ENCODE peak calls at places on chromosome 10, in seven cellular contexts. One of them, this sample, is unnamed.

GRCh38 chr10:68121862-68122261 is 12.6 kb downstream of the MYPN start:
- DNase-seq in NT2/D1: no peak
- DNase-seq in fibroblast of lung: no peak
- DNase-seq in neural progenitor cell: no peak
- DNase-seq in colonic mucosa: no peak
- DNase-seq in GM23248: no peak
- DNase-seq in H9: no peak
- DNase-seq in this sample: no peak

GRCh38 chr10:13990918-13991317 is 339.8 kb downstream of the FRMD4A start:
- DNase-seq in fibroblast of lung: peak
- DNase-seq in H9: no peak
- DNase-seq in NT2/D1: no peak
- DNase-seq in GM23248: peak
- DNase-seq in colonic mucosa: no peak
- DNase-seq in neural progenitor cell: no peak
- DNase-seq in this sample: no peak

GRCh38 chr10:27620425-27621397 is 116.6 kb downstream of the RAB18 start:
- DNase-seq in colonic mucosa: no peak
- DNase-seq in H9: no peak
- DNase-seq in NT2/D1: no peak
- DNase-seq in GM23248: peak
- DNase-seq in fibroblast of lung: peak
- DNase-seq in neural progenitor cell: no peak
- DNase-seq in this sample: no peak

GRCh38 chr10:22308390-22308789 is 7.8 kb upstream of the COMMD3 start:
- DNase-seq in neural progenitor cell: no peak
- DNase-seq in fibroblast of lung: no peak
- DNase-seq in H9: no peak
- DNase-seq in NT2/D1: no peak
- DNase-seq in colonic mucosa: no peak
- DNase-seq in GM23248: peak
- DNase-seq in this sample: no peak

GRCh38 chr10:78973901-78974408 is 94.8 kb upstream of the ZMIZ1 start:
- DNase-seq in NT2/D1: peak
- DNase-seq in GM23248: peak
- DNase-seq in colonic mucosa: peak
- DNase-seq in neural progenitor cell: peak
- DNase-seq in H9: peak
- DNase-seq in fibroblast of lung: peak
- DNase-seq in this sample: peak

GRCh38 chr10:109823196-109823595 is 100.1 kb downstream of the XPNPEP1 start:
- DNase-seq in neural progenitor cell: no peak
- DNase-seq in fibroblast of lung: no peak
- DNase-seq in NT2/D1: no peak
- DNase-seq in H9: no peak
- DNase-seq in GM23248: peak
- DNase-seq in colonic mucosa: no peak
- DNase-seq in this sample: no peak

GRCh38 chr10:133405844-133406527 is 12.0 kb downstream of the MTG1 start:
- DNase-seq in colonic mucosa: no peak
- DNase-seq in NT2/D1: no peak
- DNase-seq in neural progenitor cell: no peak
- DNase-seq in GM23248: peak
- DNase-seq in H9: no peak
- DNase-seq in fibroblast of lung: no peak
- DNase-seq in this sample: no peak

GRCh38 chr10:35561670-35562069 is 43.5 kb upstream of the GJD4 start:
- DNase-seq in GM23248: no peak
- DNase-seq in fibroblast of lung: no peak
- DNase-seq in neural progenitor cell: no peak
- DNase-seq in NT2/D1: no peak
- DNase-seq in H9: no peak
- DNase-seq in colonic mucosa: no peak
- DNase-seq in this sample: no peak

DNA sequence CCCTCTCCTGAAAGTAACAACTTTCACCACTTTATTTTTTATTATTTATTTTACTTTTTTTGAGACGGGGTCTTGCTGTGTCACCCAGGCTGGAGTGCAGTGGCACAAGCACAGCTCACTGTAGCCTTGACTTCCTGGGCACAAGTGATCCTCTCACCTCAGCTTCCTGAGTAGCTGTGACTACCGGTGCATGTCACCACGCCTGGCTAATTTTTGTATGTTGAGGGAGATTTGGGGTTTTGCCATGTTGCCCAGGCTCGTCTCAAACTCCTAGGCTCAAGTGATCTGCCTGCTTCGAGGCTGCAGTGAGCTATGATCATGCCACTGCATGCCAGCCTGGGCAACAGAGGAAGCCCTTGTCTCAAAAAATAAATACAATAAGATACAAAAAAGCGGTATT is 14.9 kb upstream of the SLIT1 start:
- DNase-seq in fibroblast of lung: no peak
- DNase-seq in GM23248: no peak
- DNase-seq in neural progenitor cell: no peak
- DNase-seq in H9: no peak
- DNase-seq in colonic mucosa: no peak
- DNase-seq in NT2/D1: no peak
- DNase-seq in this sample: no peak
- H3K9ac ChIP-seq in fibroblast of lung: no peak
- H3K9ac ChIP-seq in GM23248: no peak
- H3K9ac ChIP-seq in neural progenitor cell: no peak
- H3K9ac ChIP-seq in H9: no peak
- H3K9ac ChIP-seq in colonic mucosa: no peak
- H3K9ac ChIP-seq in NT2/D1: no peak
- H3K9ac ChIP-seq in this sample: no peak

DNA sequence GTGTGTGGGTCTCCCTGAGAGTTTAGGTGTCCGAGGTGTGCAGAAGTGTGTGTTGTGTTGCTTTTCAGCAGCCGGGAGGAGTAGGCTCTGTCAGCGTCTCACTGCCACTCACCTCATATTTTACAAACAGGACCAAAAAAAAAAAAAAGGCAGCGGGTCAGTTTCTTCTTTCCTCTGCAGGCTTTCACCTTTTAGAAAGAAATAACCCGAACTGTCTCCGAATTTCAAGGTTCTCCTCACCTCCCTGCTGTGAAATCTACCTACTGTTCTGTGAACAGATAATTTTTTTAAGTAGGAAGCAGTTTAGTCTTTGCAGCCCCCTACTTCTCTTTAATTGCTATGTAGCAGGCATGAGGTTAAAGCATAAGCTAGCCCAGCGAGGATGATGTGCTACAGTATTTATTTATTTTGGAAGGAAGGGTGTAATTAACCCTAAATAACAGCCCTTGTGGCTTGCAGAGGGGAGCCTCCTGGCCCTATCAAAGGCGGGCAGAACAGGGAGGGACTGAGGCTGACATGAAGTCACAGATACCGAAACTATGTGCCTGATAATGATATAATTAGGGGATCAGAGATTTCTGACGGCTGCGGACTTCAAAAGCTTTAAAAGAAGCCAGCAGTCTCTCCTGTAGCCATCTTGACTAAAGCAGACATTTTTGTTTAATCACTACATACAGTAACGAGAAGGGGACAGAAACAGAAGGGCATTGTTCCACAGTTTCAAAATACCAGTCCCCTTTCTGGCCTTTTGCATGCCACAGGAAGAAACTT is 1.6 kb downstream of the BAMBI start:
- DNase-seq in fibroblast of lung: peak
- DNase-seq in neural progenitor cell: peak
- DNase-seq in NT2/D1: no peak
- DNase-seq in H9: no peak
- DNase-seq in GM23248: no peak
- DNase-seq in colonic mucosa: peak
- DNase-seq in this sample: no peak
- H3K9ac ChIP-seq in fibroblast of lung: no peak
- H3K9ac ChIP-seq in neural progenitor cell: no peak
- H3K9ac ChIP-seq in NT2/D1: peak
- H3K9ac ChIP-seq in H9: peak
- H3K9ac ChIP-seq in GM23248: no peak
- H3K9ac ChIP-seq in colonic mucosa: no peak
- H3K9ac ChIP-seq in this sample: peak

GRCh38 chr10:110872984-110873569 is 1.3 kb downstream of the PDCD4 start:
- DNase-seq in neural progenitor cell: peak
- DNase-seq in GM23248: peak
- DNase-seq in colonic mucosa: no peak
- DNase-seq in H9: no peak
- DNase-seq in NT2/D1: no peak
- DNase-seq in fibroblast of lung: peak
- DNase-seq in this sample: no peak

GRCh38 chr10:110872145-110872983 is 636 bp downstream of the PDCD4 start:
- DNase-seq in NT2/D1: peak
- DNase-seq in H9: peak
- DNase-seq in GM23248: peak
- DNase-seq in neural progenitor cell: peak
- DNase-seq in colonic mucosa: peak
- DNase-seq in fibroblast of lung: peak
- DNase-seq in this sample: peak

GRCh38 chr10:110871236-110872084 is at the start of gene PDCD4:
- DNase-seq in fibroblast of lung: peak
- DNase-seq in NT2/D1: peak
- DNase-seq in colonic mucosa: peak
- DNase-seq in H9: peak
- DNase-seq in neural progenitor cell: peak
- DNase-seq in GM23248: peak
- DNase-seq in this sample: peak

GRCh38 chr10:110876000-110876399 is 4.3 kb downstream of the PDCD4 start:
- DNase-seq in H9: no peak
- DNase-seq in NT2/D1: no peak
- DNase-seq in colonic mucosa: no peak
- DNase-seq in neural progenitor cell: no peak
- DNase-seq in fibroblast of lung: no peak
- DNase-seq in GM23248: no peak
- DNase-seq in this sample: no peak

GRCh38 chr10:110873951-110874350 is 2.2 kb downstream of the PDCD4 start:
- DNase-seq in H9: no peak
- DNase-seq in GM23248: no peak
- DNase-seq in fibroblast of lung: no peak
- DNase-seq in neural progenitor cell: no peak
- DNase-seq in colonic mucosa: no peak
- DNase-seq in NT2/D1: no peak
- DNase-seq in this sample: no peak
- H3K9ac ChIP-seq in H9: no peak
- H3K9ac ChIP-seq in GM23248: peak
- H3K9ac ChIP-seq in fibroblast of lung: no peak
- H3K9ac ChIP-seq in neural progenitor cell: no peak
- H3K9ac ChIP-seq in colonic mucosa: no peak
- H3K9ac ChIP-seq in NT2/D1: no peak
- H3K9ac ChIP-seq in this sample: peak

DNA sequence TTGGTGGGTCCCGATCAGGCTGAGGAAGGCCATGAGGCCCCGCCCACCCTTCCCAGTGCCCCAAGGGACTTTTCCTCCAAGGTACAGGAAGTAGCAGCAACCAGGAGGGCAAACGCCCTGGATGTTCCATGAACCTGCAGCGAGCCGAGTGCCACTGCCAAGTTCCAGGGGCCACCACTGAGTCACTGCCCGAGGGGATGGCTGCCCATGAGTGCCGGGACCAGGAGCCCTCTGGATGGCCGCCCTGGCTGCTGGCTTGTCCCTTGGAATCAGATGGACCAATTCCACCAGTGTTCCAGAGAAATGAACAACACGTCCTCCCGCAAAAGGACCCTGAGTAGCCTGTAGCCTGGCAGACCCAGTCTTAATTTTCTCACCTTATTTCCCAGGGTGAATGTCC is 74.2 kb downstream of the ZRANB1 start:
- DNase-seq in NT2/D1: no peak
- DNase-seq in GM23248: no peak
- DNase-seq in H9: no peak
- DNase-seq in neural progenitor cell: no peak
- DNase-seq in fibroblast of lung: no peak
- DNase-seq in colonic mucosa: no peak
- DNase-seq in this sample: peak
- H3K9ac ChIP-seq in NT2/D1: no peak
- H3K9ac ChIP-seq in GM23248: no peak
- H3K9ac ChIP-seq in H9: no peak
- H3K9ac ChIP-seq in neural progenitor cell: no peak
- H3K9ac ChIP-seq in fibroblast of lung: peak
- H3K9ac ChIP-seq in colonic mucosa: no peak
- H3K9ac ChIP-seq in this sample: no peak

GRCh38 chr10:24962998-24963397 is 10.6 kb upstream of the PRTFDC1 start:
- DNase-seq in H9: no peak
- DNase-seq in NT2/D1: no peak
- DNase-seq in GM23248: peak
- DNase-seq in neural progenitor cell: no peak
- DNase-seq in colonic mucosa: peak
- DNase-seq in fibroblast of lung: peak
- DNase-seq in this sample: no peak

GRCh38 chr10:24961582-24961981 is 9.2 kb upstream of the PRTFDC1 start:
- DNase-seq in GM23248: no peak
- DNase-seq in fibroblast of lung: no peak
- DNase-seq in colonic mucosa: no peak
- DNase-seq in NT2/D1: no peak
- DNase-seq in neural progenitor cell: no peak
- DNase-seq in H9: no peak
- DNase-seq in this sample: no peak

GRCh38 chr10:24963646-24964045 is 11.2 kb upstream of the PRTFDC1 start:
- DNase-seq in NT2/D1: no peak
- DNase-seq in fibroblast of lung: no peak
- DNase-seq in neural progenitor cell: peak
- DNase-seq in H9: no peak
- DNase-seq in GM23248: no peak
- DNase-seq in colonic mucosa: no peak
- DNase-seq in this sample: no peak

GRCh38 chr10:24957624-24958435 is 5.4 kb upstream of the PRTFDC1 start:
- DNase-seq in NT2/D1: no peak
- DNase-seq in neural progenitor cell: no peak
- DNase-seq in GM23248: peak
- DNase-seq in H9: no peak
- DNase-seq in colonic mucosa: no peak
- DNase-seq in fibroblast of lung: peak
- DNase-seq in this sample: no peak

DNA sequence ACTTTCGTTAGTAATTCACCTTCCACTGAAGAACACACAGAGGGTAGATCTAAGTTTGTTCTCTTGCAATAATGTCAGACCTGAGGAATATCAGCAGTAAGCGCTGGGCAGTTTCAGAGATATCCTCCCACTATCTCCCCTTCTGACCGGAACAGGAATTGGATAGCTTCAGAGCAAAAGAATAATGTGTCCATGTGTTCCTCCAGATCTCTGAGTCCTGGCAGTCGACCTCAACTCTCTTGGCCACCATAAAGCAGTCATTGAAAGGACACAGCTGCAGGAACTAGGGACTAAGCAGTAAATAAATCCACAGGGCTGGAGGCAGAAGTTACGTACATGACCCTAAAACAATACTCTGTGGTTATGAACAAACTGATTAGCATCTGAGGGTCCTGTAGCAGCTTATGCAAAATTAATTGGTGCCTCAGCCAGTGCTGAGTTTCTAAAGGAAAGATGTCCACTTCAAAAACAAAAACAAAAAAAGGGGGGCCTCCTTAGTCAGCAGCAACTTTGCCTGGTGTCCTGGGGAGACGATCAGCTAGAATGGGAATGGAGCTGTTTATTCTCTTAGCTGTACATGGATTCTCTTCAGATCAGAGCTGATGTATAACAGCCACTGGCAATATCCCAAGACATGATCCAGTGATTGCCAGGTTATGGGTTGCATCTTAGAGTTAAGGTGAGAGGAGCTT is 6.4 kb upstream of the PRTFDC1 start:
- DNase-seq in neural progenitor cell: no peak
- DNase-seq in colonic mucosa: no peak
- DNase-seq in GM23248: peak
- DNase-seq in H9: no peak
- DNase-seq in fibroblast of lung: peak
- DNase-seq in NT2/D1: no peak
- DNase-seq in this sample: no peak
- H3K9ac ChIP-seq in neural progenitor cell: no peak
- H3K9ac ChIP-seq in colonic mucosa: no peak
- H3K9ac ChIP-seq in GM23248: peak
- H3K9ac ChIP-seq in H9: no peak
- H3K9ac ChIP-seq in fibroblast of lung: no peak
- H3K9ac ChIP-seq in NT2/D1: no peak
- H3K9ac ChIP-seq in this sample: no peak

This sample was measured in kidney.